ENCODE peak calls at places on chromosomes 3 and 15, in four cellular contexts. One of them, this sample, is unnamed. For H3K4me1, the result is how much of the 10 kb centered on the place peaks cover.

GRCh38 chr3:17192995-17193394 is 308.2 kb downstream of the PLCL2 start:
- DNase-seq in psoas muscle: no peak
- DNase-seq in spleen: no peak
- DNase-seq in tibial nerve: no peak
- DNase-seq in this sample: no peak

GRCh38 chr15:84108725-84109124 is 126.8 kb upstream of the GOLGA6L4 start:
- DNase-seq in psoas muscle: no peak
- DNase-seq in spleen: no peak
- DNase-seq in tibial nerve: no peak
- DNase-seq in this sample: no peak

GRCh38 chr3:49255112-49255511 is 21.9 kb downstream of the C3orf62 start:
- DNase-seq in psoas muscle: no peak
- DNase-seq in spleen: no peak
- DNase-seq in tibial nerve: no peak
- DNase-seq in this sample: no peak

GRCh38 chr3:24508423-24508839 is 13.8 kb upstream of the THRB start:
- DNase-seq in psoas muscle: no peak
- DNase-seq in spleen: no peak
- DNase-seq in tibial nerve: no peak
- DNase-seq in this sample: no peak

GRCh38 chr3:63089735-63090134 is 188.4 kb upstream of the SYNPR start:
- DNase-seq in psoas muscle: no peak
- DNase-seq in spleen: no peak
- DNase-seq in tibial nerve: no peak
- DNase-seq in this sample: no peak

GRCh38 chr15:74829500-74829899 is 3.1 kb downstream of the CPLX3 start:
- DNase-seq in psoas muscle: no peak
- DNase-seq in spleen: no peak
- DNase-seq in tibial nerve: no peak
- DNase-seq in this sample: no peak

GRCh38 chr3:30471076-30471475 is 135.3 kb upstream of the TGFBR2 start:
- DNase-seq in psoas muscle: no peak
- DNase-seq in spleen: no peak
- DNase-seq in tibial nerve: no peak
- DNase-seq in this sample: no peak

GRCh38 chr3:142500211-142500610 is 52.4 kb upstream of the XRN1 start:
- DNase-seq in psoas muscle: no peak
- DNase-seq in spleen: no peak
- DNase-seq in tibial nerve: no peak
- DNase-seq in this sample: no peak

GRCh38 chr3:104316118-104316517 is 1050.6 kb upstream of the ALCAM start:
- DNase-seq in psoas muscle: no peak
- DNase-seq in spleen: no peak
- DNase-seq in tibial nerve: no peak
- DNase-seq in this sample: no peak

GRCh38 chr3:110859993-110860392 is 211.6 kb upstream of the NECTIN3 start:
- DNase-seq in psoas muscle: no peak
- DNase-seq in spleen: no peak
- DNase-seq in tibial nerve: no peak
- DNase-seq in this sample: no peak

GRCh38 chr3:36988336-36988735 is 4.6 kb downstream of the EPM2AIP1 start:
- DNase-seq in psoas muscle: no peak
- DNase-seq in spleen: no peak
- DNase-seq in tibial nerve: no peak
- DNase-seq in this sample: no peak

GRCh38 chr15:83436513-83437158 is 10.5 kb upstream of the SH3GL3 start:
- DNase-seq in psoas muscle: no peak
- DNase-seq in spleen: no peak
- DNase-seq in tibial nerve: no peak
- DNase-seq in this sample: peak

GRCh38 chr15:80779658-80780415 is 667 bp downstream of the CEMIP start:
- DNase-seq in psoas muscle: peak
- DNase-seq in spleen: no peak
- DNase-seq in tibial nerve: no peak
- DNase-seq in this sample: no peak

GRCh38 chr15:71357357-71357756 is 242.1 kb downstream of the THSD4 start:
- DNase-seq in psoas muscle: no peak
- DNase-seq in spleen: no peak
- DNase-seq in tibial nerve: no peak
- DNase-seq in this sample: peak

GRCh38 chr15:44788748-44789147 is 52.4 kb downstream of the TRIM69 start:
- DNase-seq in psoas muscle: no peak
- DNase-seq in spleen: no peak
- DNase-seq in tibial nerve: no peak
- DNase-seq in this sample: no peak

GRCh38 chr3:60839242-60839641 is 412.0 kb downstream of the FHIT start:
- DNase-seq in psoas muscle: no peak
- DNase-seq in spleen: no peak
- DNase-seq in tibial nerve: no peak
- DNase-seq in this sample: no peak

GRCh38 chr3:79872483-79872882 is 104.7 kb upstream of the ROBO1 start:
- DNase-seq in psoas muscle: no peak
- DNase-seq in spleen: no peak
- DNase-seq in tibial nerve: no peak
- DNase-seq in this sample: peak

GRCh38 chr15:91948001-91948608 is 94.6 kb downstream of the SLCO3A1 start:
- DNase-seq in psoas muscle: no peak
- DNase-seq in spleen: no peak
- DNase-seq in tibial nerve: no peak
- DNase-seq in this sample: no peak

GRCh38 chr15:99440551-99441426 is 125.0 kb upstream of the MEF2A start:
- DNase-seq in psoas muscle: no peak
- DNase-seq in spleen: no peak
- DNase-seq in tibial nerve: peak
- DNase-seq in this sample: peak

GRCh38 chr3:143269741-143270140 is 150.2 kb downstream of the CHST2 start:
- DNase-seq in psoas muscle: no peak
- DNase-seq in spleen: no peak
- DNase-seq in tibial nerve: no peak
- DNase-seq in this sample: no peak

GRCh38 chr3:178856804-178857203 is 214.8 kb downstream of the ZMAT3 start:
- DNase-seq in psoas muscle: no peak
- DNase-seq in spleen: no peak
- DNase-seq in tibial nerve: no peak
- DNase-seq in this sample: no peak

GRCh38 chr3:139173372-139174108 is 128.8 kb upstream of the PRR23C start:
- DNase-seq in psoas muscle: no peak
- DNase-seq in spleen: no peak
- DNase-seq in tibial nerve: no peak
- DNase-seq in this sample: no peak

GRCh38 chr15:75861750-75862402 is 18.6 kb downstream of the UBE2Q2 start:
- DNase-seq in psoas muscle: no peak
- DNase-seq in spleen: no peak
- DNase-seq in tibial nerve: no peak
- DNase-seq in this sample: no peak

GRCh38 chr3:87228316-87228715 is 1.2 kb downstream of the CHMP2B start:
- DNase-seq in psoas muscle: no peak
- DNase-seq in spleen: no peak
- DNase-seq in tibial nerve: no peak
- DNase-seq in this sample: no peak

GRCh38 chr15:78209646-78210348 is 24.6 kb downstream of the ACSBG1 start:
- DNase-seq in psoas muscle: no peak
- DNase-seq in spleen: peak
- DNase-seq in tibial nerve: no peak
- DNase-seq in this sample: peak

DNA sequence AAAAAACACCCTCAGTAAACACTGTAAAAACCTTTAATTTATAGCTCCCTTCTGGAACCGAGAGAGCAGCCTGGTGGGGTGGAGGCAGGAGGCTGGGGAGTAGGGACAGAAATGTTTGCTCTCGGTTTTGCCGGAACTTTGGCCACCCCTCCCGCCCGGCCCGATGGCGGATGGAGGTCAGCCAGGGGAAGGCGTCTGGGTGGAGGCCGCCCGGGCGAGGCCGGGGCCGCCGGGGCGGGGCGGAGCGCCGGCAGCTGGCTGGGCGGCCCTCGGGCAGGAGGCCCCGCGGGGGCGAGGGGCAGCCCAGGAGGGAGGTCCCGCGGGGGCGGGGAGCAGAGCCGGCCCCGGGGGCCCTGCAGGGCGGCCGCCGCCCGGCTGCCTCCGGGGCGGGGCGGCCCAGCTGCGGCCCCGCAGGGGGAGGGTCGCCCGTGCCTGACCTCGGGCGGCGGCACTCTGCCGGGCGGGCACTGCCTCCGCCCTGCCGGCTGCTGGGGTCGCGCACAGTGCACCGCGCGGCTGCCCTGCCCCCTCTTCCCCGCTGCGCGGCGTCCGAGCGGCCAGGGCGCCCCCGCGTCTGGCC is 829 bp upstream of the SKIL start:
- DNase-seq in psoas muscle: peak
- DNase-seq in spleen: peak
- DNase-seq in tibial nerve: peak
- DNase-seq in this sample: peak
- H3K4me1 ChIP-seq in psoas muscle: under half
- H3K4me1 ChIP-seq in spleen: half or more
- H3K4me1 ChIP-seq in tibial nerve: under half
- H3K4me1 ChIP-seq in this sample: under half

DNA sequence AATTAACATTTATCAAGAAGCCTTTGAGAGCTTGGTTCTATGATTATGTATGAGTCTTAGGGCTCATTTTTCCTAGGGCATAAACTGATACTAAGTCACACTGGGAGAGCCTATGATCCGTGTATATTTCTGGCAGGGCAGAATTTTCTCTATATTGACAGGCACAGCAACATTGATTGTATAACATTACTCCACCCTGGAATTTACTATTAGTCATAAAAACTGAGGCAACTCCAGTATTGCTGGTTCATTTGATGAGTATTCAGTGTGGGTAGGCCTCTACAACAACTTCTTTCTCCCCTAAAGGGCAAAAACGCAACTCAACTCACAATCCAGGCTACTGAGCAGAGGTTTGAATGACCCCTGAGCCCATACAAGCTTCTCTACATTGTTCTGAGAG is 10.6 kb upstream of the CSTA start:
- DNase-seq in psoas muscle: no peak
- DNase-seq in spleen: no peak
- DNase-seq in tibial nerve: no peak
- DNase-seq in this sample: no peak
- H3K4me1 ChIP-seq in psoas muscle: under half
- H3K4me1 ChIP-seq in spleen: under half
- H3K4me1 ChIP-seq in tibial nerve: under half
- H3K4me1 ChIP-seq in this sample: under half

DNA sequence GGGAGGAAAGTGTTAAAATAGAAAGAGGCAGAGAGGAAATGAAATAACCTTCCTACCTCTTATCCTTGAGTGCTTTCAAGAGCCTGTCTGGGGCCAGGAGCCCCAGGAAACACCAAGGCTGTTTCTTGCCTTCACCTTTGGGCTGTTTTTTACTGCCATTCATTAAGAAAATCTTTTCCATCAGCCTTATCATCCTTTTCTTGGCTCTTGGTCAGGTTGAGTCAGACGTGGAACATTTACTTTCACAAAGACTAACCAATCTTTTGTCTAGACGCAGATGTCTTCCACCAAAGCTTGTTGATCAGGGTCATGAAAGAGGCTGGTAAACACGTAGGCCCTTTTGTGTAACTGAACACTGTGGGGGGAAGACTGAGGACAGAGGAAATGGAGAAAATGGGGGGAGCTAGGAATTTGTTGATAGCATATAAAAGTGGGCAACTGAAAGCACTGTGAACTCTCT is 151.0 kb upstream of the THBS1 start:
- DNase-seq in psoas muscle: no peak
- DNase-seq in spleen: no peak
- DNase-seq in tibial nerve: no peak
- DNase-seq in this sample: no peak
- H3K4me1 ChIP-seq in psoas muscle: under half
- H3K4me1 ChIP-seq in spleen: half or more
- H3K4me1 ChIP-seq in tibial nerve: under half
- H3K4me1 ChIP-seq in this sample: under half

DNA sequence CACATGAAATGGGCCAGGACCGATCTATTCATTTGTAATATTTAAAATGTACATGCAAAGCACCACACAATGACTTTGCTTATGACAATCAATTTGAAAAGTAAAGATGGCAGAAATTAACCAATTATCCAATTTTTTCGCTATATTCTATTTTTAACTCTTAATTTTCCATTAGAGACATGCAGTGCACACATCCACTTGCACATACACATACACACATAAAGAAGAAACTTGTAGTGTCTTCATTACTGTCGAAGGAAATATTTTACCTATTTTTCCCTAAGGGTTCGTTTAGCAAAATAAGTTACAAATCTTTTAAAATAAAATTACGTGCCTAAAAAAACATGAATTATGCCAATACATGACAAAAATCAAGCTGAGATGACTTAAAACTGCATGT is 194.3 kb upstream of the MDFIC2 start:
- DNase-seq in psoas muscle: no peak
- DNase-seq in spleen: no peak
- DNase-seq in tibial nerve: no peak
- DNase-seq in this sample: no peak
- H3K4me1 ChIP-seq in psoas muscle: under half
- H3K4me1 ChIP-seq in spleen: under half
- H3K4me1 ChIP-seq in tibial nerve: under half
- H3K4me1 ChIP-seq in this sample: under half

GRCh38 chr3:129829640-129830039 is 63.9 kb downstream of the TMCC1 start:
- DNase-seq in psoas muscle: no peak
- DNase-seq in spleen: no peak
- DNase-seq in tibial nerve: peak
- DNase-seq in this sample: peak

GRCh38 chr3:129827765-129828164 is 65.7 kb downstream of the TMCC1 start:
- DNase-seq in psoas muscle: no peak
- DNase-seq in spleen: peak
- DNase-seq in tibial nerve: no peak
- DNase-seq in this sample: no peak

GRCh38 chr3:129822679-129823078 is 70.8 kb downstream of the TMCC1 start:
- DNase-seq in psoas muscle: no peak
- DNase-seq in spleen: no peak
- DNase-seq in tibial nerve: peak
- DNase-seq in this sample: no peak

GRCh38 chr3:129820587-129820986 is 72.9 kb downstream of the TMCC1 start:
- DNase-seq in psoas muscle: no peak
- DNase-seq in spleen: no peak
- DNase-seq in tibial nerve: no peak
- DNase-seq in this sample: no peak

DNA sequence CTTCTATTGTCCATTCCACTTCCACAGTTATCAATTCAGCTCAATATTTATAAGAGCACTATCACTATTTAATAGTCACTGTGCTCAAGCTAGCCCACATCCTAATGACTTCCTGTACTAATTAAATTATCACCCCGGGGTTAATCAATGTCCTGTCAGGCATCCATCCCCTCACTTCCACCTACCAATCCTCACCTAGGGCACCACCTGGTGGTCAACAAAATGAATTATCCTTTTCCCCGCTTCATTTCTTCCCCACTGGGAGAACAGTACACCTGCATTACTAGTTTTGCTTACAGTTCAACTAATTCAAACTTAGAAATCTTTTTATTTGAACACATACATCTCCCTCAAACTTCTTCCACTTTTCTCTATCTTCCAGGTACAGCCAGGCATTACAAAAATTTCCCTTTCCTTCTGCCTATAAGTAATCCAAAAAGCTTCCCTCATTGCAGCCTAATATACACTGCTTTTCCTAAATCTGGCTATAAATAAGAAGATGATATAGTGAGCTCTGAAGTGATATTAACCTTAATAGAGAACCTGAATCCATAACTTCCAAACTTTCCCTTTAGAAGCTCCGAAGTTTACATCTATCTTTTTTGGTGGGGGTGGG is 68.5 kb downstream of the TMCC1 start:
- DNase-seq in psoas muscle: no peak
- DNase-seq in spleen: no peak
- DNase-seq in tibial nerve: no peak
- DNase-seq in this sample: peak
- H3K4me1 ChIP-seq in psoas muscle: under half
- H3K4me1 ChIP-seq in spleen: half or more
- H3K4me1 ChIP-seq in tibial nerve: under half
- H3K4me1 ChIP-seq in this sample: under half